ENCODE peak calls at places on chromosomes 4 and X, in nine cellular contexts. One of them, this sample, is unnamed. For H3K4me1, the result is how much of the 10 kb centered on the place peaks cover.

GRCh38 chr4:152590179-152591031 is 54.5 kb upstream of the FBXW7 start:
- DNase-seq in right lobe of liver: no peak
- DNase-seq in HCT116: no peak
- DNase-seq in breast epithelium: no peak
- DNase-seq in spleen: no peak
- DNase-seq in ovary: no peak
- DNase-seq in transverse colon: no peak
- DNase-seq in heart left ventricle: no peak
- DNase-seq in A549: no peak
- DNase-seq in this sample: no peak

GRCh38 chrX:130578906-130579305 is 177.1 kb downstream of the RBMX2 start:
- DNase-seq in breast epithelium: no peak
- DNase-seq in A549: no peak
- DNase-seq in transverse colon: no peak
- DNase-seq in right lobe of liver: no peak
- DNase-seq in spleen: no peak
- DNase-seq in heart left ventricle: no peak
- DNase-seq in ovary: no peak
- DNase-seq in HCT116: no peak
- DNase-seq in this sample: no peak

GRCh38 chr4:52371861-52372260 is 287.2 kb downstream of the USP46 start:
- DNase-seq in A549: no peak
- DNase-seq in HCT116: no peak
- DNase-seq in heart left ventricle: no peak
- DNase-seq in transverse colon: no peak
- DNase-seq in ovary: no peak
- DNase-seq in right lobe of liver: no peak
- DNase-seq in breast epithelium: no peak
- DNase-seq in spleen: no peak
- DNase-seq in this sample: no peak

GRCh38 chr4:127609484-127609883 is 23.3 kb upstream of the INTU start:
- DNase-seq in HCT116: no peak
- DNase-seq in right lobe of liver: no peak
- DNase-seq in A549: no peak
- DNase-seq in spleen: no peak
- DNase-seq in ovary: no peak
- DNase-seq in heart left ventricle: no peak
- DNase-seq in breast epithelium: no peak
- DNase-seq in transverse colon: no peak
- DNase-seq in this sample: no peak

GRCh38 chrX:151227637-151228036 is 51.3 kb downstream of the GPR50 start:
- DNase-seq in HCT116: no peak
- DNase-seq in transverse colon: no peak
- DNase-seq in A549: no peak
- DNase-seq in breast epithelium: no peak
- DNase-seq in spleen: no peak
- DNase-seq in heart left ventricle: no peak
- DNase-seq in ovary: no peak
- DNase-seq in right lobe of liver: no peak
- DNase-seq in this sample: no peak

GRCh38 chrX:23845316-23845932 is 62.3 kb downstream of the APOO start:
- DNase-seq in breast epithelium: no peak
- DNase-seq in transverse colon: peak
- DNase-seq in spleen: no peak
- DNase-seq in right lobe of liver: no peak
- DNase-seq in ovary: no peak
- DNase-seq in heart left ventricle: no peak
- DNase-seq in A549: no peak
- DNase-seq in HCT116: no peak
- DNase-seq in this sample: no peak

GRCh38 chr4:15042529-15043167 is 40.4 kb downstream of the CPEB2 start:
- DNase-seq in HCT116: no peak
- DNase-seq in heart left ventricle: no peak
- DNase-seq in right lobe of liver: no peak
- DNase-seq in A549: no peak
- DNase-seq in ovary: no peak
- DNase-seq in spleen: no peak
- DNase-seq in transverse colon: no peak
- DNase-seq in breast epithelium: no peak
- DNase-seq in this sample: no peak

GRCh38 chr4:80011636-80012236 is 61.3 kb downstream of the ANTXR2 start:
- DNase-seq in spleen: no peak
- DNase-seq in heart left ventricle: no peak
- DNase-seq in A549: no peak
- DNase-seq in breast epithelium: no peak
- DNase-seq in HCT116: no peak
- DNase-seq in ovary: no peak
- DNase-seq in right lobe of liver: no peak
- DNase-seq in transverse colon: no peak
- DNase-seq in this sample: no peak

GRCh38 chrX:23554304-23554703 is 113.0 kb upstream of the PRDX4 start:
- DNase-seq in heart left ventricle: no peak
- DNase-seq in breast epithelium: no peak
- DNase-seq in A549: peak
- DNase-seq in ovary: no peak
- DNase-seq in spleen: no peak
- DNase-seq in transverse colon: no peak
- DNase-seq in right lobe of liver: no peak
- DNase-seq in HCT116: peak
- DNase-seq in this sample: no peak

GRCh38 chrX:2928127-2928582 is 984 bp downstream of the ARSD start:
- DNase-seq in A549: peak
- DNase-seq in heart left ventricle: peak
- DNase-seq in HCT116: no peak
- DNase-seq in right lobe of liver: peak
- DNase-seq in spleen: peak
- DNase-seq in ovary: peak
- DNase-seq in transverse colon: peak
- DNase-seq in breast epithelium: peak
- DNase-seq in this sample: peak

GRCh38 chr4:102780476-102781144 is 19.8 kb upstream of the MANBA start:
- DNase-seq in breast epithelium: no peak
- DNase-seq in spleen: no peak
- DNase-seq in heart left ventricle: no peak
- DNase-seq in right lobe of liver: no peak
- DNase-seq in HCT116: no peak
- DNase-seq in ovary: no peak
- DNase-seq in transverse colon: no peak
- DNase-seq in A549: no peak
- DNase-seq in this sample: no peak

GRCh38 chrX:21394792-21395191 is 20.6 kb downstream of the CNKSR2 start:
- DNase-seq in breast epithelium: no peak
- DNase-seq in ovary: no peak
- DNase-seq in HCT116: no peak
- DNase-seq in spleen: no peak
- DNase-seq in A549: no peak
- DNase-seq in heart left ventricle: no peak
- DNase-seq in transverse colon: no peak
- DNase-seq in right lobe of liver: no peak
- DNase-seq in this sample: no peak
- H3K4me1 ChIP-seq in breast epithelium: under half
- H3K4me1 ChIP-seq in ovary: under half
- H3K4me1 ChIP-seq in HCT116: under half
- H3K4me1 ChIP-seq in spleen: under half
- H3K4me1 ChIP-seq in A549: under half
- H3K4me1 ChIP-seq in heart left ventricle: under half
- H3K4me1 ChIP-seq in transverse colon: under half
- H3K4me1 ChIP-seq in right lobe of liver: under half
- H3K4me1 ChIP-seq in this sample: under half

GRCh38 chrX:53133400-53133799 is 39.5 kb downstream of the KANTR start:
- DNase-seq in breast epithelium: no peak
- DNase-seq in spleen: no peak
- DNase-seq in ovary: no peak
- DNase-seq in transverse colon: no peak
- DNase-seq in heart left ventricle: no peak
- DNase-seq in A549: no peak
- DNase-seq in HCT116: no peak
- DNase-seq in right lobe of liver: no peak
- DNase-seq in this sample: no peak
- H3K4me3 ChIP-seq in breast epithelium: no peak
- H3K4me3 ChIP-seq in spleen: no peak
- H3K4me3 ChIP-seq in ovary: no peak
- H3K4me3 ChIP-seq in transverse colon: no peak
- H3K4me3 ChIP-seq in heart left ventricle: no peak
- H3K4me3 ChIP-seq in A549: no peak
- H3K4me3 ChIP-seq in HCT116: no peak
- H3K4me3 ChIP-seq in right lobe of liver: no peak
- H3K4me3 ChIP-seq in this sample: no peak

GRCh38 chr4:82798168-82799005 is at the start of gene SCD5:
- DNase-seq in spleen: peak
- DNase-seq in right lobe of liver: peak
- DNase-seq in breast epithelium: no peak
- DNase-seq in A549: peak
- DNase-seq in transverse colon: peak
- DNase-seq in ovary: peak
- DNase-seq in heart left ventricle: peak
- DNase-seq in HCT116: peak
- DNase-seq in this sample: peak
- TF ChIP-seq POLR2A in spleen: no peak
- TF ChIP-seq POLR2A in right lobe of liver: no peak
- TF ChIP-seq POLR2A in breast epithelium: no peak
- TF ChIP-seq POLR2A in A549: no peak
- TF ChIP-seq POLR2A in transverse colon: no peak
- TF ChIP-seq POLR2A in ovary: peak
- TF ChIP-seq POLR2A in heart left ventricle: no peak
- TF ChIP-seq POLR2A in HCT116: no peak
- TF ChIP-seq POLR2A in this sample: no peak

DNA sequence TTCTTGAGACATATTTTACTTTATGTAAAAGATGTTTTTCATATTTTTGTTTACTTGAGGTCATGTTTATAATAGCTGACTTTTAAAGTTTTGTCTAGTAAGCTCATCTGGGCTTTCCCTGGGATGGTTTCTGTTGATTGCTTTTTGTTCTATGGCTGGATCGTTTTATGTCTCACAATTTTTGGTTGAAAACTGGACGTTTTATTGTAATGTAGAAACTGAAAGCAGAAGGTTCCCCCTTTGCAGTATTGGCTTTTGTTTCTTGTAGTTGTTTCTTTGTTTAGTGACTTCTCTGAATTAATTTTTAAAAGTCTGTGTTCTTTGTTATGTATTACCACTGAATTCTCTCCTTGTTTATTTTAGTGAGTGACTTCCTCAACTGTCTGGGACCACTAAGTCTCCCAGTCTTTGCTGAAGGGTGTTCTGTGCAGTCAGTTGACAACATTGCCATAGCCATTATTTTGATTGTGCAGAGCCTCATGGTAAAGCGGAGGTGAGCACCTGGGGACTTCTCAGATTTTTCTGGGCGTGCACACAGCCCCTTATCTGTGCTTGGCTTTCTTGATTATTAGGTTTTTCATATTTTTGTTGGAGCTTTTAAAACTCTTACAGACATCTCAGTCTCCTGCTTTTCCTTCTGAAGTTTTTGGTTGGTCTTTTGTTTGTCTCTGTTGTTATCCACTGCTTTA is 31.0 kb downstream of the KDM6A start:
- DNase-seq in breast epithelium: no peak
- DNase-seq in transverse colon: no peak
- DNase-seq in spleen: no peak
- DNase-seq in right lobe of liver: no peak
- DNase-seq in ovary: no peak
- DNase-seq in A549: no peak
- DNase-seq in HCT116: no peak
- DNase-seq in heart left ventricle: no peak
- DNase-seq in this sample: no peak
- H3K4me1 ChIP-seq in breast epithelium: under half
- H3K4me1 ChIP-seq in transverse colon: under half
- H3K4me1 ChIP-seq in spleen: under half
- H3K4me1 ChIP-seq in right lobe of liver: under half
- H3K4me1 ChIP-seq in ovary: under half
- H3K4me1 ChIP-seq in A549: half or more
- H3K4me1 ChIP-seq in HCT116: under half
- H3K4me1 ChIP-seq in heart left ventricle: half or more
- H3K4me1 ChIP-seq in this sample: under half

GRCh38 chr4:142846105-142846728 is at the start of gene INPP4B:
- DNase-seq in HCT116: peak
- DNase-seq in transverse colon: peak
- DNase-seq in heart left ventricle: peak
- DNase-seq in right lobe of liver: no peak
- DNase-seq in ovary: peak
- DNase-seq in breast epithelium: peak
- DNase-seq in A549: no peak
- DNase-seq in spleen: peak
- DNase-seq in this sample: peak

GRCh38 chr4:142845293-142846070 is 619 bp downstream of the INPP4B start:
- DNase-seq in heart left ventricle: peak
- DNase-seq in right lobe of liver: peak
- DNase-seq in ovary: peak
- DNase-seq in A549: no peak
- DNase-seq in spleen: peak
- DNase-seq in breast epithelium: no peak
- DNase-seq in HCT116: no peak
- DNase-seq in transverse colon: peak
- DNase-seq in this sample: no peak

GRCh38 chr4:142840516-142841123 is 5.5 kb downstream of the INPP4B start:
- DNase-seq in heart left ventricle: no peak
- DNase-seq in A549: no peak
- DNase-seq in transverse colon: no peak
- DNase-seq in breast epithelium: no peak
- DNase-seq in HCT116: peak
- DNase-seq in spleen: no peak
- DNase-seq in right lobe of liver: no peak
- DNase-seq in ovary: no peak
- DNase-seq in this sample: no peak

GRCh38 chr4:142846729-142847606 is 867 bp upstream of the INPP4B start:
- DNase-seq in HCT116: peak
- DNase-seq in right lobe of liver: no peak
- DNase-seq in breast epithelium: peak
- DNase-seq in heart left ventricle: peak
- DNase-seq in A549: peak
- DNase-seq in spleen: peak
- DNase-seq in transverse colon: peak
- DNase-seq in ovary: peak
- DNase-seq in this sample: peak

DNA sequence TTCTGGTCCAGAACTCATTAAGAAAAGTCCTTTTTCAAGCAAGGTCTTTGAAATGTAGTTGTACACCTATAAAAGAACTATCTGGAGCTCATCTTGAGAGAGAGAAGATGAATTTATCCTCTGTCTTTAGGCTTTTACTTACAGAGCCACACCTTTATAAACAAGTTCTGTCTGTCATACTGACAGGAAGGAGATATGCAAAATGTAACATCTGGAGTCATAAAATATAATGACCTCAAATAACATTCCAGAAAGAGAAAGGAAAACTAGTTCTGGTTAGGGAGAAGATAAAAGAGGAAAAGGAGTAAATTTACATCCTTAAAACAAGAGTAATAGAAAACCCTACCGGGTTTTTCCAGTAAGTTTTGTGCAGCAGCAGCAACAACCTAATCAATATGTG is 1.3 kb downstream of the INPP4B start:
- DNase-seq in breast epithelium: no peak
- DNase-seq in spleen: no peak
- DNase-seq in HCT116: no peak
- DNase-seq in transverse colon: no peak
- DNase-seq in ovary: no peak
- DNase-seq in A549: no peak
- DNase-seq in heart left ventricle: no peak
- DNase-seq in right lobe of liver: no peak
- DNase-seq in this sample: no peak
- H3K4me3 ChIP-seq in breast epithelium: peak
- H3K4me3 ChIP-seq in spleen: peak
- H3K4me3 ChIP-seq in HCT116: peak
- H3K4me3 ChIP-seq in transverse colon: no peak
- H3K4me3 ChIP-seq in ovary: peak
- H3K4me3 ChIP-seq in A549: peak
- H3K4me3 ChIP-seq in heart left ventricle: peak
- H3K4me3 ChIP-seq in right lobe of liver: no peak
- H3K4me3 ChIP-seq in this sample: no peak

This sample was measured in Peyer's patch.